ENCODE peak calls at places on chromosomes 6 and 20, in ten cellular contexts. One of them, this sample, is unnamed.
A peak's percentile ranks its signal among the peaks of the same experiment; 100 is the strongest.

GRCh38 chr6:145963216-145964068 is 716 bp downstream of the SHPRH start:
- DNase-seq in uterus: no peak
- DNase-seq in right cardiac atrium: peak; percentile 82
- DNase-seq in neuronal stem cell: peak; percentile 1
- DNase-seq in neural progenitor cell: peak; percentile 78
- DNase-seq in adipocyte: peak; percentile 82
- DNase-seq in right atrium auricular region: peak; percentile 61
- DNase-seq in PC-9: peak; percentile 15
- DNase-seq in H9: no peak
- DNase-seq in tibial artery: peak; percentile 37
- DNase-seq in this sample: peak; percentile 21

GRCh38 chr6:8837343-8837742 is 402.0 kb upstream of the SLC35B3 start:
- DNase-seq in right atrium auricular region: no peak
- DNase-seq in neuronal stem cell: no peak
- DNase-seq in right cardiac atrium: no peak
- DNase-seq in H9: no peak
- DNase-seq in tibial artery: no peak
- DNase-seq in adipocyte: no peak
- DNase-seq in PC-9: no peak
- DNase-seq in neural progenitor cell: no peak
- DNase-seq in uterus: no peak
- DNase-seq in this sample: no peak

GRCh38 chr20:57790176-57790575 is 80.4 kb upstream of the PMEPA1 start:
- DNase-seq in right cardiac atrium: no peak
- DNase-seq in tibial artery: no peak
- DNase-seq in H9: peak; percentile 14
- DNase-seq in neuronal stem cell: no peak
- DNase-seq in PC-9: no peak
- DNase-seq in adipocyte: no peak
- DNase-seq in uterus: no peak
- DNase-seq in neural progenitor cell: no peak
- DNase-seq in right atrium auricular region: no peak
- DNase-seq in this sample: no peak

GRCh38 chr20:49343246-49343645 is 65.4 kb upstream of the ZNFX1 start:
- DNase-seq in H9: no peak
- DNase-seq in right atrium auricular region: no peak
- DNase-seq in neural progenitor cell: no peak
- DNase-seq in neuronal stem cell: no peak
- DNase-seq in uterus: peak; percentile 53
- DNase-seq in PC-9: no peak
- DNase-seq in tibial artery: no peak
- DNase-seq in right cardiac atrium: no peak
- DNase-seq in adipocyte: no peak
- DNase-seq in this sample: no peak

GRCh38 chr6:135481786-135482369 is 15.7 kb downstream of the AHI1 start:
- DNase-seq in uterus: no peak
- DNase-seq in tibial artery: no peak
- DNase-seq in right cardiac atrium: no peak
- DNase-seq in right atrium auricular region: no peak
- DNase-seq in neural progenitor cell: peak; percentile 13
- DNase-seq in H9: no peak
- DNase-seq in neuronal stem cell: no peak
- DNase-seq in PC-9: no peak
- DNase-seq in adipocyte: peak; percentile 51
- DNase-seq in this sample: no peak

GRCh38 chr6:161100072-161100471 is 108.5 kb downstream of the MAP3K4 start:
- DNase-seq in uterus: no peak
- DNase-seq in tibial artery: no peak
- DNase-seq in right atrium auricular region: no peak
- DNase-seq in neuronal stem cell: no peak
- DNase-seq in right cardiac atrium: no peak
- DNase-seq in adipocyte: no peak
- DNase-seq in neural progenitor cell: no peak
- DNase-seq in H9: no peak
- DNase-seq in PC-9: no peak
- DNase-seq in this sample: no peak

GRCh38 chr6:170271771-170272314 is 19.0 kb downstream of the DLL1 start:
- DNase-seq in neural progenitor cell: no peak
- DNase-seq in right cardiac atrium: peak; percentile 81
- DNase-seq in uterus: no peak
- DNase-seq in tibial artery: no peak
- DNase-seq in PC-9: no peak
- DNase-seq in adipocyte: no peak
- DNase-seq in neuronal stem cell: no peak
- DNase-seq in H9: no peak
- DNase-seq in right atrium auricular region: peak; percentile 69
- DNase-seq in this sample: peak; percentile 23

GRCh38 chr20:17808357-17808756 is 108.6 kb downstream of the BANF2 start:
- DNase-seq in uterus: peak; percentile 80
- DNase-seq in H9: no peak
- DNase-seq in PC-9: no peak
- DNase-seq in tibial artery: peak; percentile 78
- DNase-seq in right cardiac atrium: peak; percentile 75
- DNase-seq in neural progenitor cell: no peak
- DNase-seq in right atrium auricular region: peak; percentile 83
- DNase-seq in neuronal stem cell: no peak
- DNase-seq in adipocyte: peak; percentile 75
- DNase-seq in this sample: no peak

GRCh38 chr6:44925100-44925739 is 402.9 kb upstream of the RUNX2 start:
- DNase-seq in PC-9: peak; percentile 2
- DNase-seq in neuronal stem cell: no peak
- DNase-seq in right cardiac atrium: no peak
- DNase-seq in adipocyte: no peak
- DNase-seq in H9: no peak
- DNase-seq in neural progenitor cell: no peak
- DNase-seq in tibial artery: no peak
- DNase-seq in uterus: no peak
- DNase-seq in right atrium auricular region: no peak
- DNase-seq in this sample: no peak

GRCh38 chr6:73343164-73343563 is 10.9 kb downstream of the DPPA5 start:
- DNase-seq in tibial artery: no peak
- DNase-seq in right cardiac atrium: no peak
- DNase-seq in right atrium auricular region: no peak
- DNase-seq in neuronal stem cell: no peak
- DNase-seq in PC-9: no peak
- DNase-seq in neural progenitor cell: no peak
- DNase-seq in adipocyte: no peak
- DNase-seq in uterus: no peak
- DNase-seq in H9: no peak
- DNase-seq in this sample: no peak

GRCh38 chr6:115969930-115970273 is 90.8 kb downstream of the FRK start:
- DNase-seq in neuronal stem cell: no peak
- DNase-seq in right atrium auricular region: no peak
- DNase-seq in tibial artery: no peak
- DNase-seq in adipocyte: peak; percentile 21
- DNase-seq in uterus: no peak
- DNase-seq in H9: no peak
- DNase-seq in neural progenitor cell: no peak
- DNase-seq in PC-9: no peak
- DNase-seq in right cardiac atrium: no peak
- DNase-seq in this sample: no peak

GRCh38 chr6:161191671-161192070 is 82.2 kb downstream of the AGPAT4 start:
- DNase-seq in neural progenitor cell: no peak
- DNase-seq in tibial artery: no peak
- DNase-seq in uterus: no peak
- DNase-seq in PC-9: no peak
- DNase-seq in H9: no peak
- DNase-seq in right atrium auricular region: no peak
- DNase-seq in right cardiac atrium: no peak
- DNase-seq in neuronal stem cell: no peak
- DNase-seq in adipocyte: no peak
- DNase-seq in this sample: no peak

GRCh38 chr6:19999319-20000191 is 162.4 kb downstream of the ID4 start:
- DNase-seq in uterus: no peak
- DNase-seq in neuronal stem cell: no peak
- DNase-seq in H9: no peak
- DNase-seq in right atrium auricular region: no peak
- DNase-seq in right cardiac atrium: no peak
- DNase-seq in neural progenitor cell: no peak
- DNase-seq in tibial artery: no peak
- DNase-seq in adipocyte: no peak
- DNase-seq in PC-9: no peak
- DNase-seq in this sample: no peak

GRCh38 chr20:1434571-1435336 is 31.9 kb downstream of the NSFL1C start:
- DNase-seq in uterus: no peak
- DNase-seq in H9: no peak
- DNase-seq in PC-9: no peak
- DNase-seq in right atrium auricular region: no peak
- DNase-seq in neuronal stem cell: no peak
- DNase-seq in adipocyte: peak; percentile 22
- DNase-seq in right cardiac atrium: peak; percentile 41
- DNase-seq in tibial artery: peak; percentile 46
- DNase-seq in neural progenitor cell: no peak
- DNase-seq in this sample: no peak

DNA sequence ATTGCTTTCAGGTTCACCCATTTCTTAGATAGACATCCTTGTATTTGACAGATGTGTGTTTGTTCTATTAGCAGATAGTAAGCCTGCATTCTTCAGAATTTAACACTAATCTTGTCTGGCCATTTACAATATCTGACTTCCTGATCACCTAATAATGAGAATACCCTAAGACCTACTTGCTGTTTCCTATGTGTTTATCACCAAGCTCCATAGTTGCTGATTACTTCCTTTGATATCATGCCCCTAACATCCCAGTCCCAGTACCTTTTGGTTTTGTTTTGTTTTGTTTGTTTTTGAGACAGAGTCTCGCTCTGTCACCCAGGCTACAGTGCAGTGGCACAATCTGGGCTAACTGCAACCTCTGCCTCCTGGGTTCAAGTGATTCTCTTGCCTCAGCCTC is 143.6 kb upstream of the DST start:
- DNase-seq in uterus: no peak
- DNase-seq in neuronal stem cell: no peak
- DNase-seq in right cardiac atrium: no peak
- DNase-seq in neural progenitor cell: no peak
- DNase-seq in adipocyte: no peak
- DNase-seq in PC-9: no peak
- DNase-seq in H9: no peak
- DNase-seq in right atrium auricular region: no peak
- DNase-seq in tibial artery: no peak
- DNase-seq in this sample: no peak
- H3K9me3 ChIP-seq in uterus: no peaks in the 10 kb centered on the region
- H3K9me3 ChIP-seq in neuronal stem cell: no peaks in the 10 kb centered on the region
- H3K9me3 ChIP-seq in right cardiac atrium: no peaks in the 10 kb centered on the region
- H3K9me3 ChIP-seq in neural progenitor cell: no peaks in the 10 kb centered on the region
- H3K9me3 ChIP-seq in adipocyte: no peaks in the 10 kb centered on the region
- H3K9me3 ChIP-seq in PC-9: no peaks in the 10 kb centered on the region
- H3K9me3 ChIP-seq in H9: no peaks in the 10 kb centered on the region
- H3K9me3 ChIP-seq in right atrium auricular region: no peaks in the 10 kb centered on the region
- H3K9me3 ChIP-seq in tibial artery: no peaks in the 10 kb centered on the region
- H3K9me3 ChIP-seq in this sample: no peaks in the 10 kb centered on the region

DNA sequence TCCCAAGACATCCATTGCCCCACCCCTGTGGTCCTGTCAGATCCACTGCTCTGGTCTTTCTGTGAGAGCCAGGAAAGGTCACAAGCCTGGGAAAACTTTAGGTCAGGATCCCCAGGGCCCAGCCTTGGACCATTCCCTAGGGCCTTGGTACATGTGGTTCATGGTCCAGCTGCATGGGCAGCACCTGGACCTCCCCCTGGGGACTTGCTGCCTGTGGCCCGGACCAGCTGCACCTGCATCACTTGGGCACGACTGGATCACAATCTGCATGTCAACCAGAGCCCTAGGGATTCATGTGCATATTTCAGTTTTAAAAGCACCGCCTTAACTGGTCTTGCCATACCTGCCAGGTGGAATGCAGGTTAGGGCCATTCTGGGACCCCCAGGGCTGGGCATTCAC is 44.3 kb upstream of the MC3R start:
- DNase-seq in right cardiac atrium: no peak
- DNase-seq in adipocyte: no peak
- DNase-seq in H9: no peak
- DNase-seq in neural progenitor cell: no peak
- DNase-seq in right atrium auricular region: no peak
- DNase-seq in PC-9: no peak
- DNase-seq in tibial artery: no peak
- DNase-seq in neuronal stem cell: no peak
- DNase-seq in uterus: no peak
- DNase-seq in this sample: no peak
- H3K9me3 ChIP-seq in right cardiac atrium: peaks cover 7% of the 10 kb centered on the region
- H3K9me3 ChIP-seq in adipocyte: peaks cover 18% of the 10 kb centered on the region
- H3K9me3 ChIP-seq in H9: peaks cover 70% of the 10 kb centered on the region
- H3K9me3 ChIP-seq in neural progenitor cell: no peaks in the 10 kb centered on the region
- H3K9me3 ChIP-seq in right atrium auricular region: no peaks in the 10 kb centered on the region
- H3K9me3 ChIP-seq in PC-9: peaks cover 12% of the 10 kb centered on the region
- H3K9me3 ChIP-seq in tibial artery: no peaks in the 10 kb centered on the region
- H3K9me3 ChIP-seq in neuronal stem cell: peaks cover 11% of the 10 kb centered on the region
- H3K9me3 ChIP-seq in uterus: no peaks in the 10 kb centered on the region
- H3K9me3 ChIP-seq in this sample: no peaks in the 10 kb centered on the region

GRCh38 chr6:12344949-12345693 is 55.0 kb downstream of the EDN1 start:
- DNase-seq in adipocyte: no peak
- DNase-seq in uterus: no peak
- DNase-seq in tibial artery: no peak
- DNase-seq in right atrium auricular region: no peak
- DNase-seq in neural progenitor cell: no peak
- DNase-seq in H9: no peak
- DNase-seq in right cardiac atrium: no peak
- DNase-seq in PC-9: no peak
- DNase-seq in neuronal stem cell: no peak
- DNase-seq in this sample: no peak

GRCh38 chr6:12345694-12346058 is 55.5 kb downstream of the EDN1 start:
- DNase-seq in H9: no peak
- DNase-seq in neural progenitor cell: no peak
- DNase-seq in tibial artery: no peak
- DNase-seq in PC-9: no peak
- DNase-seq in neuronal stem cell: no peak
- DNase-seq in right cardiac atrium: peak; percentile 56
- DNase-seq in right atrium auricular region: no peak
- DNase-seq in adipocyte: peak; percentile 23
- DNase-seq in uterus: no peak
- DNase-seq in this sample: no peak

GRCh38 chr6:12350644-12351173 is 60.5 kb downstream of the EDN1 start:
- DNase-seq in neural progenitor cell: no peak
- DNase-seq in right atrium auricular region: no peak
- DNase-seq in right cardiac atrium: no peak
- DNase-seq in uterus: no peak
- DNase-seq in adipocyte: no peak
- DNase-seq in H9: no peak
- DNase-seq in PC-9: no peak
- DNase-seq in tibial artery: no peak
- DNase-seq in neuronal stem cell: no peak
- DNase-seq in this sample: no peak

GRCh38 chr6:12351672-12352071 is 61.5 kb downstream of the EDN1 start:
- DNase-seq in PC-9: no peak
- DNase-seq in right cardiac atrium: no peak
- DNase-seq in uterus: no peak
- DNase-seq in neural progenitor cell: no peak
- DNase-seq in H9: peak; percentile 61
- DNase-seq in tibial artery: no peak
- DNase-seq in right atrium auricular region: no peak
- DNase-seq in adipocyte: no peak
- DNase-seq in neuronal stem cell: no peak
- DNase-seq in this sample: no peak

GRCh38 chr6:12348530-12349511 is 58.7 kb downstream of the EDN1 start:
- DNase-seq in PC-9: peak; percentile 80
- DNase-seq in uterus: no peak
- DNase-seq in adipocyte: peak; percentile 76
- DNase-seq in right atrium auricular region: no peak
- DNase-seq in tibial artery: no peak
- DNase-seq in H9: no peak
- DNase-seq in neural progenitor cell: no peak
- DNase-seq in neuronal stem cell: no peak
- DNase-seq in right cardiac atrium: no peak
- DNase-seq in this sample: no peak
- H3K9me3 ChIP-seq in PC-9: peaks cover 23% of the 10 kb centered on the region
- H3K9me3 ChIP-seq in uterus: no peaks in the 10 kb centered on the region
- H3K9me3 ChIP-seq in adipocyte: peaks cover 12% of the 10 kb centered on the region
- H3K9me3 ChIP-seq in right atrium auricular region: no peaks in the 10 kb centered on the region
- H3K9me3 ChIP-seq in tibial artery: peaks cover 3% of the 10 kb centered on the region
- H3K9me3 ChIP-seq in H9: peaks cover 12% of the 10 kb centered on the region
- H3K9me3 ChIP-seq in neural progenitor cell: no peaks in the 10 kb centered on the region
- H3K9me3 ChIP-seq in neuronal stem cell: no peaks in the 10 kb centered on the region
- H3K9me3 ChIP-seq in right cardiac atrium: no peaks in the 10 kb centered on the region
- H3K9me3 ChIP-seq in this sample: no peaks in the 10 kb centered on the region

GRCh38 chr6:36083446-36083845 is 46.9 kb upstream of the MAPK13 start:
- DNase-seq in right atrium auricular region: no peak
- DNase-seq in PC-9: no peak
- DNase-seq in tibial artery: no peak
- DNase-seq in uterus: no peak
- DNase-seq in adipocyte: no peak
- DNase-seq in neural progenitor cell: no peak
- DNase-seq in right cardiac atrium: no peak
- DNase-seq in neuronal stem cell: no peak
- DNase-seq in H9: no peak
- DNase-seq in this sample: no peak
- H3K9me3 ChIP-seq in right atrium auricular region: no peaks in the 10 kb centered on the region
- H3K9me3 ChIP-seq in PC-9: peaks cover 5% of the 10 kb centered on the region
- H3K9me3 ChIP-seq in tibial artery: no peaks in the 10 kb centered on the region
- H3K9me3 ChIP-seq in uterus: no peaks in the 10 kb centered on the region
- H3K9me3 ChIP-seq in adipocyte: no peaks in the 10 kb centered on the region
- H3K9me3 ChIP-seq in neural progenitor cell: peaks cover 25% of the 10 kb centered on the region
- H3K9me3 ChIP-seq in right cardiac atrium: no peaks in the 10 kb centered on the region
- H3K9me3 ChIP-seq in neuronal stem cell: peaks cover 44% of the 10 kb centered on the region
- H3K9me3 ChIP-seq in H9: no peaks in the 10 kb centered on the region
- H3K9me3 ChIP-seq in this sample: no peaks in the 10 kb centered on the region

This sample was measured in T-helper 17 cell.